ENCODE peak calls at places on chromosomes 12 and 14, in nine cellular contexts. B, Z, Q, K, G, Y, O, J and M are unnamed samples.

GRCh38 chr12:22018860-22019259 is 27.2 kb upstream of the CMAS start:
- DNase-seq in B (no peak), Z (no peak), O (peak), G (no peak), Q (peak), J (peak), K (no peak), Y (no peak), M (peak)

GRCh38 chr14:101734241-101734847 is 27.2 kb upstream of the PPP2R5C start:
- DNase-seq in O (no peak), B (no peak), Y (no peak), J (no peak), G (no peak), Q (no peak), Z (no peak), K (no peak), M (no peak)

GRCh38 chr12:2283480-2283879 is 230.7 kb downstream of the CACNA1C start:
- DNase-seq in J (no peak), G (peak), B (no peak), O (no peak), Y (no peak), K (no peak), Q (no peak), Z (no peak), M (no peak)

GRCh38 chr12:34393821-34394150 is 371.5 kb downstream of the ALG10 start:
- DNase-seq in K (peak), Q (no peak), Y (no peak), G (peak), J (no peak), B (no peak), Z (no peak), O (no peak), M (no peak)

GRCh38 chr12:108177131-108177530 is 48.0 kb downstream of the WSCD2 start:
- DNase-seq in Q (no peak), K (no peak), O (no peak), B (no peak), J (no peak), Y (no peak), G (no peak), Z (no peak), M (no peak)

GRCh38 chr14:49619730-49620129 is 696 bp downstream of the RPL36AL start:
- DNase-seq in J (no peak), Z (no peak), Y (no peak), O (no peak), K (no peak), Q (no peak), B (no peak), G (no peak), M (no peak)

GRCh38 chr14:32986791-32987545 is 48.3 kb downstream of the NPAS3 start:
- DNase-seq in B (no peak), J (peak), G (no peak), Z (no peak), K (no peak), Q (peak), O (peak), Y (no peak), M (no peak)

GRCh38 chr14:54186821-54187365 is 209.9 kb upstream of the CDKN3 start:
- DNase-seq in Z (no peak), Y (no peak), K (no peak), Q (peak), O (no peak), G (no peak), J (no peak), B (no peak), M (no peak)

GRCh38 chr12:106760184-106760531 is 14.3 kb upstream of the RIC8B start:
- DNase-seq in K (no peak), G (no peak), O (no peak), Z (no peak), B (no peak), Q (no peak), Y (no peak), J (peak), M (peak)
- H3K4me3 ChIP-seq in K (no peak), G (no peak), O (no peak), Z (no peak), B (no peak), Q (no peak), Y (no peak), J (no peak), M (peak)

GRCh38 chr12:75706786-75707605 is 195.6 kb upstream of the KRR1 start:
- DNase-seq in J (peak), G (no peak), K (no peak), B (no peak), Q (peak), Z (no peak), Y (no peak), O (peak), M (no peak)

GRCh38 chr12:75704208-75704607 is 192.8 kb upstream of the KRR1 start:
- DNase-seq in Q (no peak), Z (no peak), J (no peak), G (no peak), K (no peak), B (no peak), Y (no peak), O (no peak), M (no peak)

GRCh38 chr12:75704664-75705063 is 193.3 kb upstream of the KRR1 start:
- DNase-seq in K (no peak), O (peak), Y (no peak), B (no peak), J (peak), Z (no peak), Q (no peak), G (no peak), M (no peak)

GRCh38 chr12:75707983-75708382 is 196.6 kb upstream of the KRR1 start:
- DNase-seq in G (no peak), J (no peak), O (no peak), K (no peak), Z (no peak), B (no peak), Q (no peak), Y (no peak), M (no peak)

GRCh38 chr12:75705749-75706719 is 194.6 kb upstream of the KRR1 start:
- DNase-seq in Z (no peak), Q (peak), J (peak), Y (no peak), O (peak), B (no peak), G (no peak), K (peak), M (no peak)
- H3K4me3 ChIP-seq in Z (no peak), Q (no peak), J (no peak), Y (no peak), O (no peak), B (no peak), G (no peak), K (no peak), M (no peak)

GRCh38 chr12:124309231-124309630 is 14.3 kb downstream of the RFLNA start:
- DNase-seq in Z (no peak), K (no peak), J (no peak), G (no peak), Y (no peak), Q (no peak), B (no peak), O (no peak), M (no peak)
- H3K4me3 ChIP-seq in Z (no peak), K (no peak), J (no peak), G (no peak), Y (no peak), Q (no peak), B (no peak), O (no peak), M (no peak)

GRCh38 chr14:79555429-79555828 is 655.9 kb downstream of the DIO2 start:
- DNase-seq in G (no peak), B (no peak), O (no peak), Z (no peak), K (no peak), Y (no peak), J (no peak), Q (no peak), M (no peak)
- H3K4me3 ChIP-seq in G (no peak), B (no peak), O (no peak), Z (no peak), K (no peak), Y (no peak), J (no peak), Q (no peak), M (no peak)

DNA sequence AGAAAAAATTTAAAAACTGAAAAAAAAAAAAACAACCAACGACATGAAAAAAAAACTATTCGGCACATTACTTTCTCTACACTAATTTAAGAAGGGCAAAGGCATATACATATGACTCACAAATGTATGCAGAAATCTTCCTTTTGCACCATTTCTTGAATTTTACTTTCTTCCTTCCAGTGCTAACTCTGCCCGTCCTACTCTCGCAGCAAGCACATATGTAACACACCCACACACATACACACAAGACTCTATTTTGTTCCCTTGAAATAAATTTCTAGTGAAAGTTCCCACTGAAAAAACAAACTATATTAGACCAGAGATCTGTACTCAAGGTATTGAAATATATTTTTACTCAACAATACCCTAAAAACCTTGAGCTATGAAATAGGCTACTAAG is 14.6 kb downstream of the BTG1 start:
- DNase-seq in B (no peak), O (no peak), Q (no peak), K (no peak), Y (no peak), G (no peak), Z (no peak), J (no peak), M (no peak)
- H3K4me3 ChIP-seq in B (no peak), O (no peak), Q (no peak), K (no peak), Y (no peak), G (no peak), Z (no peak), J (no peak), M (no peak)

GRCh38 chr14:24167527-24168114 is 4.3 kb upstream of the REC8 start:
- DNase-seq in Y (no peak), Q (no peak), J (no peak), Z (no peak), G (no peak), K (no peak), B (no peak), O (no peak), M (no peak)

GRCh38 chr14:24176599-24176998 is 4.7 kb downstream of the REC8 start:
- DNase-seq in B (no peak), Q (no peak), O (no peak), Z (no peak), Y (no peak), J (no peak), K (no peak), G (no peak), M (no peak)

GRCh38 chr14:24171422-24172260 is at the start of gene REC8:
- DNase-seq in Q (no peak), K (peak), Y (no peak), B (peak), O (peak), J (peak), G (peak), Z (no peak), M (no peak)

GRCh38 chr14:24172871-24173281 is 996 bp downstream of the REC8 start:
- DNase-seq in G (no peak), B (no peak), O (no peak), Y (no peak), K (no peak), Z (no peak), Q (no peak), J (no peak), M (no peak)

GRCh38 chr14:24172261-24172860 is 481 bp downstream of the REC8 start:
- DNase-seq in Z (no peak), B (no peak), G (no peak), Y (no peak), O (no peak), Q (no peak), J (no peak), K (no peak), M (no peak)
- H3K4me3 ChIP-seq in Z (no peak), B (peak), G (peak), Y (no peak), O (no peak), Q (no peak), J (peak), K (peak), M (no peak)

DNA sequence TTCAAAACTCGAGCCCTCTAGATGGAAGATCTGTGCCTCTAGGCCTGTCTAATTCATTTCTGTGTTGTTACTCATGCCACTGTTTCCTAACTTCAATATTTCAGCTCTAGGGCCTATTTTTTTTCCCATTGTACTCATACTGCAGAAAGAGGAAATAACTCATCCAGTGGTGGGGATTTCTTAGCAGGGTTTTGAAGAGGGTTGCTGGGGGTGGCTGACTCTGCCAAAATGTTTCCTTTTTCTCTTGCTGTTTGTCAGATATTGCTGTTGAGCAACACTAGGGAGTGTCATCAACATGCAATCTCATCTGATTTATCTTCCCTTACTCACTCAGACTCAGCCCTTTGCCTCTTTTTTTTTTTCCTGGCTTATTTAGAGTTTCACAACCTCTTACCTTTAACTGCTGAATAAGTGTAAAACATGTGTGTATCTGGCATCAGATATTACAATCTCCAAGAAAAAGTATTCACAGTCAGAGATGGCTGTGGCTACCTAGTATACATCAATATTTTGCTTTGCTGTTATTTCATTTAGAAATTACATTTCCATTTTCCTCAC is 189.5 kb downstream of the DUSP6 start:
- DNase-seq in Y (peak), G (peak), K (no peak), Z (peak), O (peak), B (peak), Q (peak), J (peak), M (no peak)
- H3K4me3 ChIP-seq in Y (no peak), G (no peak), K (no peak), Z (no peak), O (no peak), B (no peak), Q (no peak), J (no peak), M (no peak)

DNA sequence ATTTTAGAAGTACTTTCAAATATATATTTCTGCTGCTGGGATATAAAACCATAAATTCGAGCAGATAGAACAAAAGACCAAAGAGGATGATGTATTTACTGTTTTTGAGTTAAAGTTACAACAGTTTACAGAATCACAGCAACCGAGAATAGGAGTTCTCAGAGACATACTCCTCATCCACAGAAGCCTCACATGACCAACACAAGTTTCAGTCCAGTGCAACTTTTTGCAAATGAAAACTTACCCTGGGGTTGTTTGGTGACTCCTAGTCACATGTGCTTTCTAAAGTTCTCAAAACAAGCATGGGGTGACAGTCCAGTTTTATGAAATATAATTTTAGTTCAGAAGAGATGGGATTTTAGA is 117.1 kb downstream of the PRKCH start:
- DNase-seq in J (peak), O (no peak), K (no peak), Z (peak), Q (no peak), B (peak), Y (peak), G (no peak), M (no peak)
- H3K4me3 ChIP-seq in J (no peak), O (no peak), K (no peak), Z (no peak), Q (no peak), B (peak), Y (no peak), G (no peak), M (peak)

GRCh38 chr14:21099596-21099985 is 1.1 kb upstream of the ZNF219 start:
- DNase-seq in K (no peak), Z (no peak), Q (no peak), Y (no peak), B (no peak), G (no peak), O (no peak), J (no peak), M (no peak)
- H3K4me3 ChIP-seq in K (peak), Z (no peak), Q (peak), Y (peak), B (no peak), G (peak), O (no peak), J (no peak), M (peak)

GRCh38 chr14:61718039-61718438 is 22.7 kb downstream of the HIF1A start:
- DNase-seq in Z (no peak), O (no peak), Q (no peak), Y (no peak), B (no peak), K (no peak), J (no peak), G (no peak), M (no peak)

GRCh38 chr14:61712137-61712536 is 16.8 kb downstream of the HIF1A start:
- DNase-seq in O (peak), K (no peak), Q (no peak), B (no peak), Y (no peak), G (no peak), Z (no peak), J (peak), M (no peak)

GRCh38 chr14:61710853-61711817 is 15.8 kb downstream of the HIF1A start:
- DNase-seq in J (peak), Z (no peak), B (peak), Y (no peak), O (peak), K (no peak), Q (no peak), G (no peak), M (no peak)

GRCh38 chr14:61716956-61717355 is 21.6 kb downstream of the HIF1A start:
- DNase-seq in K (no peak), B (no peak), G (no peak), Q (no peak), Y (no peak), J (peak), Z (no peak), O (peak), M (no peak)

GRCh38 chr14:61713724-61714437 is 18.6 kb downstream of the HIF1A start:
- DNase-seq in Q (no peak), Z (no peak), Y (no peak), J (no peak), G (no peak), O (no peak), K (no peak), B (no peak), M (no peak)
- H3K4me3 ChIP-seq in Q (no peak), Z (no peak), Y (no peak), J (no peak), G (no peak), O (peak), K (no peak), B (no peak), M (no peak)